ENCODE peak calls at places on chromosome 5, in nine cellular contexts. One of them, this sample, is unnamed.

GRCh38 chr5:71882826-71883744 is 164.0 kb downstream of the CARTPT start:
- DNase-seq in heart right ventricle: no peak
- DNase-seq in cardiac muscle cell: no peak
- DNase-seq in adrenal gland: no peak
- DNase-seq in tibial artery: no peak
- DNase-seq in RWPE2: no peak
- DNase-seq in heart left ventricle: no peak
- DNase-seq in lower lobe of right lung: no peak
- DNase-seq in GM12865: no peak
- DNase-seq in this sample: no peak

GRCh38 chr5:180318456-180319089 is 26.7 kb upstream of the MAPK9 start:
- DNase-seq in heart right ventricle: no peak
- DNase-seq in RWPE2: no peak
- DNase-seq in lower lobe of right lung: no peak
- DNase-seq in cardiac muscle cell: no peak
- DNase-seq in GM12865: no peak
- DNase-seq in heart left ventricle: no peak
- DNase-seq in adrenal gland: no peak
- DNase-seq in tibial artery: no peak
- DNase-seq in this sample: no peak

GRCh38 chr5:172758077-172758835 is 12.7 kb downstream of the DUSP1 start:
- DNase-seq in lower lobe of right lung: no peak
- DNase-seq in heart right ventricle: no peak
- DNase-seq in cardiac muscle cell: peak
- DNase-seq in tibial artery: peak
- DNase-seq in RWPE2: peak
- DNase-seq in adrenal gland: peak
- DNase-seq in GM12865: no peak
- DNase-seq in heart left ventricle: no peak
- DNase-seq in this sample: no peak

GRCh38 chr5:115575167-115576070 is 26.9 kb downstream of the TICAM2 start:
- DNase-seq in heart left ventricle: no peak
- DNase-seq in lower lobe of right lung: no peak
- DNase-seq in tibial artery: no peak
- DNase-seq in adrenal gland: no peak
- DNase-seq in RWPE2: no peak
- DNase-seq in GM12865: peak
- DNase-seq in cardiac muscle cell: peak
- DNase-seq in heart right ventricle: no peak
- DNase-seq in this sample: no peak

GRCh38 chr5:87853541-87853940 is 415.1 kb downstream of the TMEM161B start:
- DNase-seq in RWPE2: no peak
- DNase-seq in adrenal gland: no peak
- DNase-seq in heart left ventricle: no peak
- DNase-seq in lower lobe of right lung: no peak
- DNase-seq in tibial artery: no peak
- DNase-seq in GM12865: no peak
- DNase-seq in heart right ventricle: no peak
- DNase-seq in cardiac muscle cell: no peak
- DNase-seq in this sample: no peak

GRCh38 chr5:36147681-36148080 is 4.0 kb downstream of the LMBRD2 start:
- DNase-seq in cardiac muscle cell: peak
- DNase-seq in heart right ventricle: no peak
- DNase-seq in lower lobe of right lung: no peak
- DNase-seq in GM12865: no peak
- DNase-seq in tibial artery: no peak
- DNase-seq in RWPE2: no peak
- DNase-seq in heart left ventricle: no peak
- DNase-seq in adrenal gland: no peak
- DNase-seq in this sample: no peak

GRCh38 chr5:102855684-102856373 is 100.7 kb downstream of the PAM start:
- DNase-seq in GM12865: no peak
- DNase-seq in tibial artery: no peak
- DNase-seq in RWPE2: no peak
- DNase-seq in heart left ventricle: no peak
- DNase-seq in adrenal gland: no peak
- DNase-seq in lower lobe of right lung: no peak
- DNase-seq in heart right ventricle: no peak
- DNase-seq in cardiac muscle cell: no peak
- DNase-seq in this sample: no peak

GRCh38 chr5:59037453-59038168 is 454.7 kb downstream of the RAB3C start:
- DNase-seq in heart right ventricle: no peak
- DNase-seq in heart left ventricle: no peak
- DNase-seq in tibial artery: no peak
- DNase-seq in GM12865: no peak
- DNase-seq in adrenal gland: no peak
- DNase-seq in cardiac muscle cell: peak
- DNase-seq in RWPE2: no peak
- DNase-seq in lower lobe of right lung: no peak
- DNase-seq in this sample: no peak

GRCh38 chr5:78905084-78905938 is 79.8 kb downstream of the ARSB start:
- DNase-seq in heart right ventricle: no peak
- DNase-seq in heart left ventricle: no peak
- DNase-seq in RWPE2: no peak
- DNase-seq in lower lobe of right lung: no peak
- DNase-seq in adrenal gland: no peak
- DNase-seq in GM12865: peak
- DNase-seq in tibial artery: no peak
- DNase-seq in cardiac muscle cell: no peak
- DNase-seq in this sample: peak

GRCh38 chr5:16794381-16794913 is 141.6 kb downstream of the MYO10 start:
- DNase-seq in cardiac muscle cell: no peak
- DNase-seq in heart right ventricle: no peak
- DNase-seq in heart left ventricle: no peak
- DNase-seq in lower lobe of right lung: no peak
- DNase-seq in RWPE2: no peak
- DNase-seq in GM12865: no peak
- DNase-seq in adrenal gland: no peak
- DNase-seq in tibial artery: no peak
- DNase-seq in this sample: no peak

GRCh38 chr5:180799194-180799593 is 3.4 kb downstream of the MGAT1 start:
- DNase-seq in RWPE2: peak
- DNase-seq in adrenal gland: peak
- DNase-seq in heart left ventricle: no peak
- DNase-seq in tibial artery: no peak
- DNase-seq in heart right ventricle: no peak
- DNase-seq in GM12865: no peak
- DNase-seq in cardiac muscle cell: no peak
- DNase-seq in lower lobe of right lung: no peak
- DNase-seq in this sample: no peak

GRCh38 chr5:136073714-136074113 is 44.9 kb downstream of the TGFBI start:
- DNase-seq in lower lobe of right lung: no peak
- DNase-seq in heart left ventricle: no peak
- DNase-seq in adrenal gland: no peak
- DNase-seq in RWPE2: no peak
- DNase-seq in GM12865: peak
- DNase-seq in heart right ventricle: no peak
- DNase-seq in cardiac muscle cell: no peak
- DNase-seq in tibial artery: no peak
- DNase-seq in this sample: no peak

GRCh38 chr5:175617447-175617846 is 40.4 kb upstream of the HRH2 start:
- DNase-seq in tibial artery: no peak
- DNase-seq in RWPE2: no peak
- DNase-seq in adrenal gland: no peak
- DNase-seq in lower lobe of right lung: no peak
- DNase-seq in heart right ventricle: no peak
- DNase-seq in heart left ventricle: no peak
- DNase-seq in GM12865: no peak
- DNase-seq in cardiac muscle cell: no peak
- DNase-seq in this sample: no peak

GRCh38 chr5:14506661-14507060 is 74.9 kb upstream of the OTULINL start:
- DNase-seq in lower lobe of right lung: no peak
- DNase-seq in tibial artery: no peak
- DNase-seq in GM12865: no peak
- DNase-seq in RWPE2: no peak
- DNase-seq in heart right ventricle: no peak
- DNase-seq in adrenal gland: no peak
- DNase-seq in heart left ventricle: no peak
- DNase-seq in cardiac muscle cell: no peak
- DNase-seq in this sample: no peak

GRCh38 chr5:14503681-14504331 is 77.8 kb upstream of the OTULINL start:
- DNase-seq in heart right ventricle: no peak
- DNase-seq in heart left ventricle: no peak
- DNase-seq in RWPE2: no peak
- DNase-seq in tibial artery: no peak
- DNase-seq in lower lobe of right lung: no peak
- DNase-seq in adrenal gland: no peak
- DNase-seq in cardiac muscle cell: no peak
- DNase-seq in GM12865: no peak
- DNase-seq in this sample: peak

GRCh38 chr5:14504332-14504727 is 77.3 kb upstream of the OTULINL start:
- DNase-seq in adrenal gland: no peak
- DNase-seq in heart right ventricle: no peak
- DNase-seq in tibial artery: no peak
- DNase-seq in RWPE2: no peak
- DNase-seq in cardiac muscle cell: no peak
- DNase-seq in lower lobe of right lung: no peak
- DNase-seq in heart left ventricle: no peak
- DNase-seq in GM12865: no peak
- DNase-seq in this sample: no peak

GRCh38 chr5:14504816-14505215 is 76.8 kb upstream of the OTULINL start:
- DNase-seq in lower lobe of right lung: no peak
- DNase-seq in RWPE2: no peak
- DNase-seq in cardiac muscle cell: no peak
- DNase-seq in GM12865: no peak
- DNase-seq in heart right ventricle: no peak
- DNase-seq in tibial artery: no peak
- DNase-seq in adrenal gland: no peak
- DNase-seq in heart left ventricle: no peak
- DNase-seq in this sample: no peak

GRCh38 chr5:14505310-14506140 is 76.1 kb upstream of the OTULINL start:
- DNase-seq in heart right ventricle: no peak
- DNase-seq in heart left ventricle: no peak
- DNase-seq in cardiac muscle cell: no peak
- DNase-seq in adrenal gland: no peak
- DNase-seq in tibial artery: no peak
- DNase-seq in RWPE2: no peak
- DNase-seq in lower lobe of right lung: no peak
- DNase-seq in GM12865: no peak
- DNase-seq in this sample: peak
- TF ChIP-seq CTCF in heart right ventricle: peak
- TF ChIP-seq CTCF in heart left ventricle: peak
- TF ChIP-seq CTCF in cardiac muscle cell: peak
- TF ChIP-seq CTCF in adrenal gland: no peak
- TF ChIP-seq CTCF in tibial artery: no peak
- TF ChIP-seq CTCF in RWPE2: no peak
- TF ChIP-seq CTCF in lower lobe of right lung: no peak
- TF ChIP-seq CTCF in GM12865: no peak
- TF ChIP-seq CTCF in this sample: no peak

GRCh38 chr5:427415-428087 is 15.4 kb upstream of the EXOC3 start:
- DNase-seq in GM12865: no peak
- DNase-seq in heart right ventricle: no peak
- DNase-seq in lower lobe of right lung: no peak
- DNase-seq in heart left ventricle: no peak
- DNase-seq in RWPE2: no peak
- DNase-seq in adrenal gland: peak
- DNase-seq in cardiac muscle cell: no peak
- DNase-seq in tibial artery: no peak
- DNase-seq in this sample: no peak

GRCh38 chr5:426392-426976 is 16.5 kb upstream of the EXOC3 start:
- DNase-seq in cardiac muscle cell: no peak
- DNase-seq in heart left ventricle: no peak
- DNase-seq in GM12865: no peak
- DNase-seq in RWPE2: no peak
- DNase-seq in tibial artery: no peak
- DNase-seq in lower lobe of right lung: no peak
- DNase-seq in adrenal gland: no peak
- DNase-seq in heart right ventricle: no peak
- DNase-seq in this sample: no peak

GRCh38 chr5:424259-425110 is 18.5 kb upstream of the EXOC3 start:
- DNase-seq in heart left ventricle: no peak
- DNase-seq in lower lobe of right lung: no peak
- DNase-seq in adrenal gland: no peak
- DNase-seq in RWPE2: no peak
- DNase-seq in cardiac muscle cell: no peak
- DNase-seq in heart right ventricle: no peak
- DNase-seq in GM12865: peak
- DNase-seq in tibial artery: no peak
- DNase-seq in this sample: peak

GRCh38 chr5:423626-424258 is 19.2 kb upstream of the EXOC3 start:
- DNase-seq in cardiac muscle cell: no peak
- DNase-seq in heart left ventricle: no peak
- DNase-seq in tibial artery: peak
- DNase-seq in GM12865: no peak
- DNase-seq in heart right ventricle: no peak
- DNase-seq in RWPE2: no peak
- DNase-seq in lower lobe of right lung: no peak
- DNase-seq in adrenal gland: no peak
- DNase-seq in this sample: no peak

GRCh38 chr5:425714-426113 is 17.3 kb upstream of the EXOC3 start:
- DNase-seq in heart left ventricle: no peak
- DNase-seq in GM12865: no peak
- DNase-seq in RWPE2: no peak
- DNase-seq in tibial artery: no peak
- DNase-seq in heart right ventricle: no peak
- DNase-seq in adrenal gland: no peak
- DNase-seq in cardiac muscle cell: peak
- DNase-seq in lower lobe of right lung: no peak
- DNase-seq in this sample: no peak
- TF ChIP-seq CTCF in heart left ventricle: no peak
- TF ChIP-seq CTCF in GM12865: no peak
- TF ChIP-seq CTCF in RWPE2: peak
- TF ChIP-seq CTCF in tibial artery: no peak
- TF ChIP-seq CTCF in heart right ventricle: no peak
- TF ChIP-seq CTCF in adrenal gland: peak
- TF ChIP-seq CTCF in cardiac muscle cell: peak
- TF ChIP-seq CTCF in lower lobe of right lung: no peak
- TF ChIP-seq CTCF in this sample: no peak

DNA sequence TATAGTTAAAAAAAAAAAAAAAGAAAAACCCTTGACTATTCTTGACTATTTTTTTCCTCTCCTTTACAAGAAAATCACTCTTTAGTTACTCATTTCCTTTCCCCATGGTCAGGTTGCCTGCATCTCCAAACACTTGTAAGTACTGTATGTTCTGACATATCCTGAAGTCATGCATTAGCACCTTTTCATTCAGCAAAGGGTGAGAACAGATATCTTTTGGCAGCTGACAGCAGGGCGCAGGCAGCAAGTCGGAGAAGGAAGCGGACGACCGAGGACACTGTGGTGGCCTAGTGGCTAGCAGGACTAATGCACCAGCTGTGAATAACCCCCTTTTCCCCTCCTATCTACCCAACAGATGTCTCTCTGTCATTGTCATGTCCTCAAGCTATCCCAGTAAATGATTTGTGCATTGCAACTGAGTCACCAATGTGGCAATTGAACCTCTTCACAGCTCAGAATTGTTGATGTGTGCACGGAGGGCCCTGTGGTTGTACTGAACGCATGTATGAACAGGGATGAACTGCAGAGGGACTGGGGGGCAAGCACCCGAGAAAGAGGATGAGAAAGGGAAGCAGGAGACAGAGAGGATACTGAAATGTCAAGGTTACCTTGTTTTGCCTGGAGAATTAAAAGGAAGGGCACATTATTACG is 996.0 kb upstream of the ARRDC3 start:
- DNase-seq in cardiac muscle cell: peak
- DNase-seq in RWPE2: no peak
- DNase-seq in tibial artery: no peak
- DNase-seq in lower lobe of right lung: no peak
- DNase-seq in GM12865: no peak
- DNase-seq in adrenal gland: no peak
- DNase-seq in heart right ventricle: peak
- DNase-seq in heart left ventricle: no peak
- DNase-seq in this sample: no peak
- TF ChIP-seq CTCF in cardiac muscle cell: no peak
- TF ChIP-seq CTCF in RWPE2: no peak
- TF ChIP-seq CTCF in tibial artery: no peak
- TF ChIP-seq CTCF in lower lobe of right lung: no peak
- TF ChIP-seq CTCF in GM12865: no peak
- TF ChIP-seq CTCF in adrenal gland: no peak
- TF ChIP-seq CTCF in heart right ventricle: no peak
- TF ChIP-seq CTCF in heart left ventricle: no peak
- TF ChIP-seq CTCF in this sample: no peak

GRCh38 chr5:130708744-130709143 is 456.3 kb downstream of the HINT1 start:
- DNase-seq in tibial artery: no peak
- DNase-seq in RWPE2: no peak
- DNase-seq in heart right ventricle: no peak
- DNase-seq in GM12865: no peak
- DNase-seq in heart left ventricle: no peak
- DNase-seq in adrenal gland: no peak
- DNase-seq in lower lobe of right lung: no peak
- DNase-seq in cardiac muscle cell: peak
- DNase-seq in this sample: no peak
- TF ChIP-seq CTCF in tibial artery: no peak
- TF ChIP-seq CTCF in RWPE2: no peak
- TF ChIP-seq CTCF in heart right ventricle: no peak
- TF ChIP-seq CTCF in GM12865: no peak
- TF ChIP-seq CTCF in heart left ventricle: no peak
- TF ChIP-seq CTCF in adrenal gland: no peak
- TF ChIP-seq CTCF in lower lobe of right lung: no peak
- TF ChIP-seq CTCF in cardiac muscle cell: no peak
- TF ChIP-seq CTCF in this sample: no peak

This sample was measured in GM13976.